ENCODE peak calls at places on chromosome X, in nine cellular contexts. V, M, X, C, W, T, A, E and J are unnamed samples.

GRCh38 chrX:70480660-70481018 is 36.0 kb downstream of the DLG3 start:
- DNase-seq in V (no peak), M (no peak), X (peak; percentile 43), C (peak; percentile 46), W (no peak), T (no peak), A (no peak), E (no peak), J (no peak)

GRCh38 chrX:45329217-45329616 is 128.5 kb upstream of the DIPK2B start:
- DNase-seq in V (no peak), M (no peak), X (no peak), C (no peak), W (no peak), T (no peak), A (no peak), E (no peak), J (no peak)

GRCh38 chrX:139850968-139851367 is 81.9 kb downstream of the ATP11C start:
- DNase-seq in V (no peak), M (peak; percentile 35), X (no peak), C (no peak), W (no peak), T (no peak), A (peak; percentile 17), E (no peak), J (no peak)

GRCh38 chrX:142054094-142054493 is 150.4 kb downstream of the MAGEC1 start:
- DNase-seq in V (no peak), M (no peak), X (no peak), C (no peak), W (no peak), T (no peak), A (no peak), E (no peak), J (peak; percentile 30)

GRCh38 chrX:64188901-64189300 is 16.6 kb downstream of the AMER1 start:
- DNase-seq in V (no peak), M (no peak), X (no peak), C (no peak), W (no peak), T (no peak), A (no peak), E (no peak), J (no peak)

GRCh38 chrX:96704661-96705060 is 20.0 kb downstream of the DIAPH2 start:
- DNase-seq in V (no peak), M (no peak), X (no peak), C (no peak), W (no peak), T (no peak), A (no peak), E (no peak), J (no peak)

GRCh38 chrX:12949205-12949926 is 25.5 kb upstream of the TMSB4X start:
- DNase-seq in V (no peak), M (no peak), X (no peak), C (no peak), W (no peak), T (no peak), A (no peak), E (no peak), J (peak; percentile 58)

GRCh38 chrX:53287493-53288138 is 6.2 kb upstream of the IQSEC2 start:
- DNase-seq in V (peak; percentile 63), M (no peak), X (no peak), C (peak; percentile 67), W (no peak), T (no peak), A (no peak), E (peak; percentile 53), J (peak; percentile 49)

GRCh38 chrX:153828308-153828707 is 2.0 kb downstream of the PDZD4 start:
- DNase-seq in V (no peak), M (no peak), X (no peak), C (no peak), W (no peak), T (no peak), A (no peak), E (no peak), J (no peak)

GRCh38 chrX:100931218-100931924 is 2.7 kb upstream of the XKRX start:
- DNase-seq in V (no peak), M (no peak), X (no peak), C (no peak), W (no peak), T (no peak), A (no peak), E (no peak), J (no peak)

GRCh38 chrX:24282381-24283121 is 31.3 kb downstream of the SUPT20HL2 start:
- DNase-seq in V (peak; percentile 51), M (peak; percentile 12), X (peak; percentile 21), C (no peak), W (no peak), T (no peak), A (no peak), E (no peak), J (peak; percentile 72)

GRCh38 chrX:119228506-119229290 is 7.4 kb upstream of the PGRMC1 start:
- DNase-seq in V (peak; percentile 85), M (no peak), X (no peak), C (no peak), W (no peak), T (no peak), A (no peak), E (no peak), J (no peak)

GRCh38 chrX:153724252-153725038 is at the start of the genes ABCD1 and BCAP31:
- DNase-seq in V (peak; percentile 86), M (peak; percentile 84), X (peak; percentile 89), C (peak; percentile 90), W (peak; percentile 68), T (peak; percentile 95), A (peak; percentile 29), E (peak; percentile 90), J (peak; percentile 88)

GRCh38 chrX:68332156-68332823 is 101.0 kb downstream of the OPHN1 start:
- DNase-seq in V (peak; percentile 18), M (peak; percentile 49), X (no peak), C (no peak), W (no peak), T (no peak), A (no peak), E (no peak), J (peak; percentile 17)

GRCh38 chrX:12138366-12139313 is at the start of gene FRMPD4:
- DNase-seq in V (no peak), M (peak; percentile 63), X (peak; percentile 34), C (no peak), W (no peak), T (peak; percentile 37), A (no peak), E (no peak), J (no peak)

GRCh38 chrX:55489315-55490009 is at the start of gene USP51:
- DNase-seq in V (peak; percentile 59), M (peak; percentile 73), X (peak; percentile 79), C (peak; percentile 48), W (no peak), T (peak; percentile 69), A (no peak), E (peak; percentile 59), J (peak; percentile 2)

GRCh38 chrX:135453381-135453780 is 31.6 kb downstream of the SMIM10L2A start:
- DNase-seq in V (no peak), M (peak; percentile 56), X (no peak), C (no peak), W (no peak), T (no peak), A (no peak), E (no peak), J (no peak)

GRCh38 chrX:46577116-46578005 is 3.8 kb downstream of the CHST7 start:
- DNase-seq in V (no peak), M (no peak), X (no peak), C (no peak), W (no peak), T (no peak), A (no peak), E (no peak), J (no peak)

GRCh38 chrX:2423293-2423692 is 77.5 kb downstream of the DHRSX start:
- DNase-seq in V (no peak), M (no peak), X (no peak), C (no peak), W (no peak), T (no peak), A (no peak), E (no peak), J (no peak)

GRCh38 chrX:12013220-12013619 is 125.1 kb upstream of the FRMPD4 start:
- DNase-seq in V (peak; percentile 25), M (no peak), X (no peak), C (no peak), W (no peak), T (no peak), A (no peak), E (no peak), J (no peak)

GRCh38 chrX:16807976-16808542 is 21.8 kb downstream of the TXLNG start:
- DNase-seq in V (peak; percentile 84), M (no peak), X (peak; percentile 20), C (no peak), W (no peak), T (no peak), A (no peak), E (no peak), J (no peak)
- H3K27ac ChIP-seq in V (peak overlapping the region; percentile 34), M (no peak overlapping the region), X (no peak overlapping the region), C (no peak overlapping the region), W (no peak overlapping the region), T (no peak overlapping the region), A (no peak overlapping the region), E (peak overlapping the region; percentile 24), J (no peak overlapping the region)

DNA sequence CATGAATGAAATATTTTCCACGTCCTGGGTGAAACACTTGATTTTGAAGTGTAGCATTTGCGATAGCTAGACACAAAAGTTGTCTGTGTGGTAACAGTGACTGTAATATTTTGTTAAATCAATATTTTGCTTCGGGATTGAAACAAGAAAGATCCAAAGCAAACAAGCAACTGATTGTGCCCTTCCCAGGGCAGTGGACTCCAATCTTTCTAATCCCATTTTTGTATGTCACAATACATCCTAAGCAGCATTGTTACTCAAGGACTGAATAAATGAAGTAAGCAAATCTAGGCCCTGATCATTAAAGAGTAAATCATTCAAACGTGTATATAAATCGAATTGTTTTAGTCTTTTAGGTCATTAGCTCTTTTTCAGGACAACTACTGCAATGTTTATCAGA is 2.8 kb downstream of the ITM2A start:
- DNase-seq in V (no peak), M (no peak), X (no peak), C (no peak), W (no peak), T (no peak), A (no peak), E (no peak), J (no peak)
- H3K4me3 ChIP-seq in V (no peak overlapping the region), M (no peak overlapping the region), X (no peak overlapping the region), C (no peak overlapping the region), W (no peak overlapping the region), T (no peak overlapping the region), A (no peak overlapping the region), E (no peak overlapping the region), J (no peak overlapping the region)

GRCh38 chrX:114774691-114775090 is 190.8 kb downstream of the HTR2C start:
- DNase-seq in V (no peak), M (peak; percentile 38), X (no peak), C (no peak), W (no peak), T (no peak), A (no peak), E (no peak), J (no peak)
- H3K27me3 ChIP-seq in V (no peaks in the 10 kb centered on the region), M (no peaks in the 10 kb centered on the region), X (no peaks in the 10 kb centered on the region), C (no peaks in the 10 kb centered on the region), W (no peaks in the 10 kb centered on the region), T (no peaks in the 10 kb centered on the region), A (no peaks in the 10 kb centered on the region), E (no peaks in the 10 kb centered on the region), J (no peaks in the 10 kb centered on the region)

DNA sequence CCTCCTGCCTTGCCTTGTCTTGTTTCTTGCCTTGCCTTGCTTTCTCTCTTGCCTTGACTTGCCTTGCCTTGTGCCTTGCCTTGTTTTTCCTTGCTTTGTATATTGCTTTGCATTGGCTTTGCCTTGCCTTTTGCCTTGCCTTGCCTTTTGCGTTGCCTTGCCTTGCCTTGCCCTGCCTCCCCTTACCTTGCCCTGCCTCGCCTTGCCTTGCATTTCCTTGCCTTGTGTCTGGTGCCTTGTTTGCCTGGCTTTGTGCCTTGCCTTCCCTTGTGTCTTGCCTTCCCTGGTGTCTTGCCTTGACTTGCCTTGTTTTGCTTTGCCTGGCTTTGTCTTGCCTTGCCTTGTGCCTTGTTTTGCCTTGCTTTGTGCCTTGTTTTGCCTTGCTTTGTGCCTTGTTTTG is 89.7 kb downstream of the TAB3 start:
- DNase-seq in V (no peak), M (no peak), X (no peak), C (no peak), W (no peak), T (no peak), A (no peak), E (no peak), J (no peak)
- H3K27ac ChIP-seq in V (no peak overlapping the region), M (no peak overlapping the region), X (no peak overlapping the region), C (no peak overlapping the region), W (no peak overlapping the region), T (no peak overlapping the region), A (no peak overlapping the region), E (no peak overlapping the region), J (no peak overlapping the region)